ENCODE peak calls at places on chromosomes 2 and 18, in four cellular contexts. U is GM03348; I is stimulated activated CD8-positive, alpha-beta memory T cell treated with anti-CD3 and anti-CD28 coated beads, Interleukin-12 subunit alpha, Interleukin-12 subunit beta, amount 100 ng/mL, for 1 hour; A is cerebellar nuclear complex. D is an unnamed sample.

GRCh38 chr2:35099345-35099744 is 1256.2 kb upstream of the CRIM1 start:
- DNase-seq in U (no peak), I (no peak), A (no peak), D (no peak)

GRCh38 chr2:238125127-238125885 is 13.2 kb upstream of the KLHL30 start:
- DNase-seq in U (no peak), I (no peak), A (no peak), D (no peak)

GRCh38 chr18:22169011-22169888 is at the start of gene GATA6:
- DNase-seq in U (peak; percentile 93), I (no peak), A (no peak), D (peak; percentile 36)

GRCh38 chr2:161677634-161678033 is 53.4 kb downstream of the SLC4A10 start:
- DNase-seq in U (no peak), I (no peak), A (no peak), D (no peak)

GRCh38 chr2:70904371-70905216 is 31.1 kb upstream of the ATP6V1B1 start:
- DNase-seq in U (no peak), I (no peak), A (no peak), D (no peak)

GRCh38 chr2:124649001-124649400 is 623.9 kb downstream of the CNTNAP5 start:
- DNase-seq in U (no peak), I (no peak), A (no peak), D (no peak)

GRCh38 chr18:62999392-62999791 is 284.1 kb downstream of the PHLPP1 start:
- DNase-seq in U (peak; percentile 57), I (no peak), A (no peak), D (no peak)

GRCh38 chr2:79099140-79099686 is 11.4 kb upstream of the REG1B start:
- DNase-seq in U (no peak), I (no peak), A (no peak), D (no peak)

GRCh38 chr18:23495723-23496440 is 7.4 kb upstream of the RMC1 start:
- DNase-seq in U (no peak), I (no peak), A (no peak), D (no peak)

GRCh38 chr18:47964086-47964485 is 33.6 kb upstream of the SMAD2 start:
- DNase-seq in U (no peak), I (no peak), A (no peak), D (no peak)

GRCh38 chr18:13261658-13262357 is 43.2 kb downstream of the LDLRAD4 start:
- DNase-seq in U (no peak), I (no peak), A (no peak), D (no peak)

GRCh38 chr2:142592171-142592570 is 285.3 kb upstream of the KYNU start:
- DNase-seq in U (no peak), I (no peak), A (no peak), D (no peak)

GRCh38 chr2:234412726-234413125 is 84.2 kb downstream of the ARL4C start:
- DNase-seq in U (peak; percentile 77), I (no peak), A (no peak), D (no peak)

GRCh38 chr2:172342056-172342455 is 85.3 kb upstream of the ITGA6 start:
- DNase-seq in U (no peak), I (no peak), A (no peak), D (no peak)

GRCh38 chr2:33477473-33478468 is 1.3 kb downstream of the RASGRP3 start:
- DNase-seq in U (no peak), I (no peak), A (no peak), D (no peak)

GRCh38 chr2:136117391-136117841 is 533 bp downstream of the CXCR4 start:
- DNase-seq in U (no peak), I (peak; percentile 33), A (no peak), D (no peak)

GRCh38 chr2:237427807-237428506 is 14.0 kb upstream of the COL6A3 start:
- DNase-seq in U (no peak), I (peak; percentile 39), A (no peak), D (no peak)

GRCh38 chr2:197212344-197213262 is 98.0 kb downstream of the ANKRD44 start:
- DNase-seq in U (no peak), I (no peak), A (no peak), D (no peak)

GRCh38 chr2:11876436-11876835 is 130.0 kb downstream of the LPIN1 start:
- DNase-seq in U (no peak), I (no peak), A (no peak), D (no peak)

GRCh38 chr2:181313845-181314244 is 143.3 kb upstream of the ITGA4 start:
- DNase-seq in U (no peak), I (no peak), A (no peak), D (no peak)

GRCh38 chr2:109722026-109722425 is 72.1 kb upstream of the RGPD5 start:
- DNase-seq in U (no peak), I (no peak), A (no peak), D (no peak)

GRCh38 chr18:78430171-78430857 is 549.3 kb upstream of the SALL3 start:
- DNase-seq in U (no peak), I (no peak), A (no peak), D (no peak)

GRCh38 chr18:63297678-63298392 is 21.7 kb downstream of the BCL2 start:
- DNase-seq in U (no peak), I (no peak), A (no peak), D (no peak)